ENCODE peak calls at places on chromosomes 13 and 19, in nine cellular contexts. D is NCI-H774; M is activated CD8-positive, alpha-beta memory T cell treated with anti-CD3 and anti-CD28 coated beads, Interleukin-2, amount 10 ng/mL, durations not matched to agents 7 days and 5 days; X is smooth muscle cell of the brain vasculature; O is stimulated activated CD4-positive, alpha-beta T cell treated with anti-CD3 and anti-CD28 coated beads, Interleukin-4, amount 100 ng/mL, for 1 hour; K is heart right ventricle; H is activated CD4-positive, alpha-beta T cell treated with anti-CD3 and anti-CD28 coated beads, Interleukin-2, amount 10 ng/mL, durations not matched to agents 7 days and 5 days; C is glomerular endothelial cell; R is astrocyte. W is an unnamed sample.

GRCh38 chr19:47274891-47275865 is 493 bp downstream of the INAFM1 start:
- DNase-seq in H (no peak), X (no peak), D (no peak), R (peak), C (no peak), K (peak), O (no peak), M (peak), W (no peak)

GRCh38 chr19:48400018-48400742 is 6.7 kb downstream of the GRIN2D start:
- DNase-seq in O (no peak), M (peak), R (peak), D (peak), K (peak), H (no peak), X (no peak), C (no peak), W (no peak)

GRCh38 chr19:47253970-47254369 is 2.4 kb upstream of the CCDC9 start:
- DNase-seq in H (no peak), D (no peak), O (no peak), C (no peak), X (no peak), K (no peak), R (no peak), M (no peak), W (no peak)

GRCh38 chr13:111948811-111949210 is 118.1 kb upstream of the SOX1 start:
- DNase-seq in X (no peak), D (no peak), C (no peak), R (no peak), O (no peak), M (peak), K (no peak), H (no peak), W (no peak)

GRCh38 chr19:50628146-50628545 is 11.5 kb downstream of the SYT3 start:
- DNase-seq in R (no peak), O (no peak), M (no peak), K (no peak), D (no peak), X (no peak), H (no peak), C (no peak), W (no peak)

GRCh38 chr19:39997595-39998216 is 846 bp downstream of the ZNF546 start:
- DNase-seq in M (peak), R (peak), H (peak), X (no peak), K (no peak), O (no peak), C (no peak), D (no peak), W (no peak)

GRCh38 chr13:30065181-30065580 is 214.8 kb upstream of the UBL3 start:
- DNase-seq in X (no peak), K (no peak), C (no peak), M (no peak), O (no peak), D (no peak), H (no peak), R (no peak), W (no peak)

GRCh38 chr13:95267662-95268369 is 33.4 kb downstream of the ABCC4 start:
- DNase-seq in R (peak), C (no peak), K (no peak), D (no peak), M (no peak), H (no peak), X (peak), O (no peak), W (no peak)

GRCh38 chr13:63120883-63121282 is 1705.2 kb upstream of the PCDH20 start:
- DNase-seq in K (no peak), X (no peak), D (no peak), C (no peak), O (no peak), R (no peak), H (no peak), M (no peak), W (no peak)

GRCh38 chr19:38952395-38953165 is 21.8 kb downstream of the MRPS12 start:
- DNase-seq in K (no peak), C (no peak), X (no peak), R (no peak), D (peak), O (no peak), H (peak), M (peak), W (peak)

GRCh38 chr13:113545931-113546516 is 38.5 kb upstream of the TFDP1 start:
- DNase-seq in K (no peak), D (no peak), M (no peak), O (no peak), R (no peak), H (no peak), X (no peak), C (no peak), W (no peak)

GRCh38 chr19:27776020-27776419 is 1436.9 kb downstream of the UQCRFS1 start:
- DNase-seq in D (no peak), K (no peak), X (no peak), O (no peak), C (no peak), H (no peak), R (no peak), M (no peak), W (no peak)

GRCh38 chr19:14116918-14117578 is 514 bp downstream of the PRKACA start:
- DNase-seq in H (peak), R (no peak), O (peak), X (no peak), K (peak), C (no peak), D (no peak), M (peak), W (no peak)

GRCh38 chr19:6501740-6502648 is at the start of gene TUBB4A:
- DNase-seq in R (no peak), X (no peak), D (no peak), C (no peak), H (peak), K (peak), O (peak), M (peak), W (peak)

GRCh38 chr19:29714953-29715694 is at the start of gene C19orf12:
- DNase-seq in R (peak), C (no peak), D (peak), M (peak), K (peak), O (peak), X (no peak), H (peak), W (peak)

GRCh38 chr19:55146648-55147218 is 2.3 kb downstream of the TNNT1 start:
- DNase-seq in D (peak), K (no peak), O (no peak), X (no peak), M (no peak), H (no peak), C (no peak), R (no peak), W (no peak)

GRCh38 chr13:24270639-24271131 is 38.7 kb upstream of the C1QTNF9 start:
- DNase-seq in O (peak), X (no peak), D (no peak), K (peak), H (peak), R (peak), M (peak), C (no peak), W (peak)

GRCh38 chr13:99406799-99407201 is 94.5 kb upstream of the TM9SF2 start:
- DNase-seq in M (no peak), D (no peak), K (no peak), C (no peak), O (no peak), X (no peak), H (no peak), R (no peak), W (peak)

GRCh38 chr13:41606646-41607045 is 149.3 kb downstream of the RGCC start:
- DNase-seq in H (no peak), M (no peak), K (no peak), R (no peak), O (no peak), X (no peak), D (no peak), C (no peak), W (no peak)

GRCh38 chr19:13056052-13056660 is 46.5 kb downstream of the LYL1 start:
- DNase-seq in O (no peak), R (peak), X (no peak), C (no peak), M (no peak), D (no peak), H (no peak), K (peak), W (no peak)

GRCh38 chr19:35195822-35196221 is 32.7 kb downstream of the FAM187B start:
- DNase-seq in H (no peak), C (no peak), K (no peak), X (no peak), M (peak), R (no peak), O (no peak), D (no peak), W (no peak)

GRCh38 chr13:30526612-30527217 is 61.0 kb upstream of the HMGB1 start:
- DNase-seq in D (no peak), M (no peak), H (no peak), K (peak), X (no peak), C (no peak), O (no peak), R (no peak), W (no peak)

GRCh38 chr13:87087741-87088140 is 583.4 kb upstream of the SLITRK5 start:
- DNase-seq in H (no peak), M (no peak), O (no peak), D (no peak), C (no peak), R (peak), X (no peak), K (no peak), W (no peak)

GRCh38 chr13:99075268-99076191 is 97.7 kb upstream of the DOCK9 start:
- DNase-seq in X (no peak), K (no peak), C (no peak), D (no peak), O (no peak), R (no peak), H (peak), M (peak), W (no peak)

GRCh38 chr13:24644051-24644450 is 36.2 kb upstream of the ATP12A start:
- DNase-seq in O (no peak), R (peak), X (no peak), K (no peak), D (no peak), M (no peak), H (no peak), C (no peak), W (no peak)

GRCh38 chr19:41774515-41774980 is 19.2 kb downstream of the CEACAM6 start:
- DNase-seq in C (no peak), D (peak), K (no peak), O (peak), X (no peak), H (peak), M (peak), R (no peak), W (no peak)

GRCh38 chr19:35908977-35909683 is 1.0 kb upstream of the TYROBP start:
- DNase-seq in H (no peak), R (no peak), K (peak), X (no peak), M (no peak), C (no peak), O (no peak), D (no peak), W (peak)

GRCh38 chr13:76647550-76647949 is 238.7 kb downstream of the KCTD12 start:
- DNase-seq in M (no peak), R (peak), X (no peak), O (no peak), H (no peak), K (no peak), D (no peak), C (no peak), W (no peak)

W was measured in midbrain.